ENCODE peak calls at places on chromosomes 13 and 19, in nine cellular contexts. D is stomach, K is GM23338, P is upper lobe of left lung, R is SK-N-MC, B is HL-60, V is spleen, C is prostate gland, H is endothelial cell of umbilical vein. W is an unnamed sample.

GRCh38 chr13:38398810-38399493 is 49.3 kb downstream of the UFM1 start:
- DNase-seq in H (no peak), R (no peak), B (no peak), V (no peak), P (no peak), D (no peak), K (no peak), C (no peak), W (no peak)

GRCh38 chr13:46992383-46992952 is 95.6 kb upstream of the HTR2A start:
- DNase-seq in D (no peak), H (no peak), C (no peak), B (no peak), K (peak; percentile 31), V (no peak), P (no peak), R (no peak), W (no peak)

GRCh38 chr19:30168760-30169159 is 203.4 kb upstream of the ZNF536 start:
- DNase-seq in R (no peak), P (no peak), D (no peak), K (no peak), H (no peak), C (no peak), B (no peak), V (no peak), W (no peak)

GRCh38 chr13:27607125-27607524 is 13.2 kb downstream of the LNX2 start:
- DNase-seq in D (no peak), H (peak; percentile 85), R (no peak), B (no peak), C (no peak), V (no peak), P (peak; percentile 76), K (no peak), W (peak; percentile 23)

GRCh38 chr13:68170961-68171360 is 940.8 kb upstream of the PCDH9 start:
- DNase-seq in C (no peak), D (no peak), K (no peak), R (no peak), V (peak; percentile 71), H (no peak), P (no peak), B (no peak), W (no peak)

GRCh38 chr13:84097148-84097547 is 214.9 kb upstream of the SLITRK1 start:
- DNase-seq in C (no peak), K (no peak), H (no peak), R (no peak), P (no peak), D (no peak), V (no peak), B (no peak), W (no peak)

GRCh38 chr13:107095876-107096275 is 527.9 kb upstream of the ARGLU1 start:
- DNase-seq in R (no peak), D (no peak), H (no peak), B (no peak), P (no peak), C (no peak), K (no peak), V (no peak), W (no peak)

GRCh38 chr19:47752440-47753211 is 7.3 kb downstream of the NOP53 start:
- DNase-seq in B (no peak), P (no peak), V (no peak), C (no peak), H (no peak), R (no peak), K (no peak), D (no peak), W (no peak)

GRCh38 chr13:23751195-23751594 is 138.0 kb downstream of the MIPEP start:
- DNase-seq in K (no peak), P (no peak), R (no peak), H (no peak), D (no peak), V (no peak), B (no peak), C (no peak), W (no peak)

GRCh38 chr19:9013988-9014387 is 3.8 kb upstream of the MUC16 start:
- DNase-seq in P (no peak), D (no peak), R (no peak), K (no peak), H (no peak), C (no peak), V (no peak), B (no peak), W (no peak)

GRCh38 chr19:41735071-41735623 is 20.2 kb upstream of the CEACAM6 start:
- DNase-seq in D (no peak), C (no peak), P (no peak), V (no peak), B (no peak), K (no peak), H (no peak), R (no peak), W (no peak)

GRCh38 chr19:35716735-35716984 is 1.1 kb upstream of the KMT2B start:
- DNase-seq in K (no peak), B (no peak), C (no peak), P (no peak), D (no peak), R (no peak), V (peak; percentile 95), H (no peak), W (no peak)

GRCh38 chr19:35716985-35717664 is 678 bp upstream of the KMT2B start:
- DNase-seq in B (peak; percentile 89), H (peak; percentile 95), K (peak; percentile 99), P (peak; percentile 98), D (peak; percentile 87), V (peak; percentile 99), C (peak; percentile 95), R (peak; percentile 52), W (peak; percentile 89)

GRCh38 chr19:35715355-35715809 is 2.4 kb upstream of the KMT2B start:
- DNase-seq in R (no peak), K (no peak), P (no peak), V (peak; percentile 83), H (no peak), C (no peak), B (no peak), D (no peak), W (no peak)

GRCh38 chr19:35714601-35715354 is 3.0 kb upstream of the KMT2B start:
- DNase-seq in K (peak; percentile 68), V (no peak), P (no peak), B (no peak), C (no peak), D (no peak), R (no peak), H (no peak), W (no peak)

GRCh38 chr19:35715981-35716734 is 1.6 kb upstream of the KMT2B start:
- DNase-seq in D (peak; percentile 66), K (peak; percentile 41), V (peak; percentile 82), P (peak; percentile 63), B (no peak), C (peak; percentile 51), R (no peak), H (no peak), W (no peak)
- TF ChIP-seq POLR2AphosphoS5 in D (no peak), K (no peak), V (no peak), P (no peak), B (no peak), C (no peak), R (no peak), H (no peak), W (no peak)

GRCh38 chr13:40589285-40590109 is 76.9 kb downstream of the FOXO1 start:
- DNase-seq in H (peak; percentile 94), K (no peak), V (no peak), C (peak; percentile 27), R (no peak), B (peak; percentile 41), P (peak; percentile 70), D (no peak), W (peak; percentile 48)

GRCh38 chr13:40592035-40592434 is 74.4 kb downstream of the FOXO1 start:
- DNase-seq in H (no peak), K (no peak), V (no peak), R (no peak), C (no peak), B (no peak), P (no peak), D (no peak), W (no peak)

GRCh38 chr13:40588101-40588500 is 78.3 kb downstream of the FOXO1 start:
- DNase-seq in B (no peak), H (no peak), C (no peak), P (no peak), K (no peak), R (no peak), D (no peak), V (no peak), W (no peak)

GRCh38 chr13:40591091-40591490 is 75.3 kb downstream of the FOXO1 start:
- DNase-seq in D (no peak), H (no peak), R (no peak), P (no peak), V (no peak), B (no peak), C (no peak), K (no peak), W (no peak)

DNA sequence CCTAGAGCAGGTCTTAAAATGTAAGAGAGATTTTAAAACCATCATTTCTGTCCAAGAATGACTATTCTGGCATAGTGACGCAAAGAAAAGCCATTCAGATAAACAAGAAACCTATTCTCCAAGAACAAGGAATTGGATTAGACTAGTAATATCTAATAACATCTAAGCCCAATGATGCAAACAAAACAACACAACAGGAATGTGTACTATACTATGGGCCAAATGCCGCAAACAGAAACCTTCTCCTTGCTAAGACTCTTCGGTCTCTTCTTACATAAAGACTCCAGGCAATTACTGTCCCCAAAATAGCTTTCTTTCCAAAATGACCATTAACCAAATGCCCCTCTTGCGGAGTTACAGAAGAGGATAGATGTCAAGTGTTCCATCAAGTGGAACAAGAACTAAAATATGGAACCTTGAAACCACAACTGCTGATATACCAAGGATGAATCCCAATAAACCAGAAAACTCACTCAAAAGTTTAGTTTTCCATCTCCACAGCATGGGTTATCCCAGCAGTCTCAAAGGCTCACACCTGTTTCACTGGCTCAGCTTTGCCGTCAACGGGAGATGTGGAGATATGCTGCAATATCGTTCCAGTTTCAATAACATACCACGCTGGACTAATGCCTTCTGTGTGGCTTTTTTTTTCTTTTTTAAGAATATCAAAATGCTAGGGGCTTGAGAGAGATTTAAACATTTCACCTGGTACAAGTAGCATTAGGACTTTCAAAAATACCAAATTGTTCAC is 76.2 kb downstream of the FOXO1 start:
- DNase-seq in P (no peak), D (no peak), C (no peak), V (no peak), H (no peak), K (no peak), B (no peak), R (no peak), W (no peak)
- H3K4me3 ChIP-seq in P (no peak overlapping the region), D (no peak overlapping the region), C (no peak overlapping the region), V (no peak overlapping the region), H (no peak overlapping the region), K (no peak overlapping the region), B (no peak overlapping the region), R (no peak overlapping the region), W (no peak overlapping the region)

DNA sequence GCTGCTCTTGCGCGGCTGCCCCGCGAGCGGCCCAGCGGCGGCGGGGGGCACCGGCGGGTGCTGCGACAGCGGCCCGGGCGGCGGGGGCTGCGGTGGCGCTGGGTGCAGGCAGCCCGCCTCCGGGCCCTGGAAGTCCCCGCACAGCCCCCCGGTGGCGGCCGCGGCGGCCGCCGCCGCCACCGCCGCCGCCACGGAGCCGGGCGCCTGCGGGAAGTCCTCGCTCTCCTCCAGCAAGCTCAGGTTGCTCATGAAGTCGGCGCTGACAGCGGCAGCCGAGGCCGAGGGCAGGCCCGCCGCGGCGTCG is 735 bp downstream of the FOXO1 start:
- DNase-seq in B (no peak), H (no peak), P (no peak), D (no peak), K (no peak), R (no peak), C (no peak), V (no peak), W (no peak)
- H3K27ac ChIP-seq in B (no peak overlapping the region), H (peak overlapping the region; percentile 81), P (peak overlapping the region; percentile 100), D (peak overlapping the region; percentile 98), K (no peak overlapping the region), R (no peak overlapping the region), C (peak overlapping the region; percentile 97), V (peak overlapping the region; percentile 100), W (peak overlapping the region; percentile 99)

GRCh38 chr13:111319998-111320911 is at the start of gene TEX29:
- DNase-seq in P (no peak), V (peak; percentile 56), B (no peak), K (peak; percentile 44), H (no peak), D (no peak), R (no peak), C (no peak), W (no peak)
- TF ChIP-seq POLR2AphosphoS5 in P (no peak), V (peak; percentile 40), B (no peak), K (no peak), H (no peak), D (no peak), R (no peak), C (no peak), W (no peak)

W was measured in transverse colon.